ENCODE peak calls at places on chromosome 20, in nine cellular contexts. A is neuronal stem cell, L is IMR-90, J is GM23248, B is SK-N-SH, R is H9, G is neural progenitor cell, Q is PC-9, F is mammary epithelial cell. M is an unnamed sample.

GRCh38 chr20:54456972-54457371 is 18.4 kb upstream of the DOK5 start:
- DNase-seq in A (no peak), L (no peak), J (no peak), B (no peak), R (no peak), G (no peak), Q (no peak), F (no peak), M (peak; percentile 26)

GRCh38 chr20:25867776-25868649 is 171.4 kb upstream of the ZNF337 start:
- DNase-seq in A (no peak), L (peak; percentile 16), J (peak; percentile 81), B (peak; percentile 71), R (peak; percentile 78), G (peak; percentile 86), Q (peak; percentile 37), F (peak; percentile 59), M (peak; percentile 88)

GRCh38 chr20:13325033-13325432 is 104.0 kb downstream of the ISM1 start:
- DNase-seq in A (peak; percentile 18), L (peak; percentile 16), J (peak; percentile 55), B (peak; percentile 38), R (peak; percentile 82), G (peak; percentile 61), Q (no peak), F (no peak), M (peak; percentile 80)

GRCh38 chr20:4858000-4858399 is 136.3 kb downstream of the PRND start:
- DNase-seq in A (no peak), L (no peak), J (no peak), B (no peak), R (no peak), G (no peak), Q (no peak), F (no peak), M (no peak)

GRCh38 chr20:59598625-59599310 is 5.6 kb upstream of the PHACTR3 start:
- DNase-seq in A (peak; percentile 32), L (no peak), J (peak; percentile 43), B (peak; percentile 85), R (peak; percentile 70), G (peak; percentile 52), Q (no peak), F (peak; percentile 8), M (peak; percentile 66)

GRCh38 chr20:32582659-32583580 is 2.2 kb downstream of the NOL4L start:
- DNase-seq in A (peak; percentile 67), L (no peak), J (peak; percentile 48), B (peak; percentile 84), R (no peak), G (peak; percentile 85), Q (no peak), F (no peak), M (peak; percentile 82)

GRCh38 chr20:15942130-15942529 is 631.1 kb downstream of the KIF16B start:
- DNase-seq in A (no peak), L (no peak), J (peak; percentile 1), B (no peak), R (no peak), G (no peak), Q (peak; percentile 78), F (peak; percentile 66), M (no peak)

GRCh38 chr20:12435254-12435653 is 517.6 kb downstream of the BTBD3 start:
- DNase-seq in A (no peak), L (no peak), J (no peak), B (no peak), R (no peak), G (no peak), Q (no peak), F (no peak), M (no peak)

GRCh38 chr20:33370296-33370695 is 31.0 kb downstream of the CDK5RAP1 start:
- DNase-seq in A (no peak), L (no peak), J (no peak), B (no peak), R (no peak), G (no peak), Q (no peak), F (no peak), M (no peak)

GRCh38 chr20:53767206-53767924 is 173.7 kb upstream of the ZNF217 start:
- DNase-seq in A (no peak), L (no peak), J (no peak), B (no peak), R (no peak), G (no peak), Q (peak; percentile 10), F (no peak), M (no peak)

GRCh38 chr20:7790189-7790588 is 150.1 kb downstream of the HAO1 start:
- DNase-seq in A (no peak), L (no peak), J (peak; percentile 69), B (no peak), R (no peak), G (no peak), Q (no peak), F (peak; percentile 68), M (no peak)

GRCh38 chr20:44475694-44476560 is at the start of gene TTPAL:
- DNase-seq in A (peak; percentile 84), L (peak; percentile 82), J (peak; percentile 94), B (peak; percentile 97), R (peak; percentile 94), G (peak; percentile 96), Q (peak; percentile 77), F (peak; percentile 88), M (peak; percentile 97)

GRCh38 chr20:53662595-53662994 is 69.0 kb upstream of the ZNF217 start:
- DNase-seq in A (no peak), L (no peak), J (no peak), B (no peak), R (no peak), G (no peak), Q (no peak), F (no peak), M (no peak)

DNA sequence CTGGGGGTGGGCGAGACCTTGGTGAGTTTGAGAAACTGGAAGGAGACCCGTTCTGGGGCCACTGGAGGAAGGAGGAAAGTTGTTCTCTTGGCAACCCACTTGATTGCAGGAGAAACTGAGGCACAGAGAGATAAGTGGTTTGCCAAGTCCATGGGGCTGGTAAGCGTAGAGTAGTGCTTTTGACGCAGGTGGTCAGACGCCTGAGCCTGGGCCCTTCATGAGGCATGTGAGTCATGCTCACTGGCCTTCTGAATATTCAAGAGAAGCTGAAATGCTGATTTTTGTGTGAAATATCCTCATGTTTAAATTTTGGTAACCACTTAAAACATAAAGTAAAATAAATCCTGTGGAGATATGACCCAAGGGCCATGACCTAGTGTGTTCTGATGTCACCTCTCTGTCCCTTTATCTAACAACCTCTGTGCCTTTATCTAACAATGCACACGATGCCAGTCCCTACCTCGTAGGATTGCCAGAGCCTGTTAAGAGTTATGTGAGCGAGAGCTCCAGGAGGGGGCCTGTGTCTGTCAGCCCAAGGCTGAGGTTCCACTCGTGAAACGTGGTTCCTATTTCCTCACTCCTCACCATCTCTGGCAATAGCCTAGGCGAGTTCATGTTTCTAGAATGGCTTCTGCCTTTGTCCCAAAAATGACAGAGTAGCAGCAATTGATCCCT is 32.8 kb upstream of the PMEPA1 start:
- DNase-seq in A (no peak), L (no peak), J (no peak), B (peak; percentile 43), R (no peak), G (no peak), Q (no peak), F (no peak), M (no peak)
- H3K27me3 ChIP-seq in A (no peaks in the 10 kb centered on the region), L (peaks cover 17% of the 10 kb centered on the region), J (no peaks in the 10 kb centered on the region), B (no peaks in the 10 kb centered on the region), R (no peaks in the 10 kb centered on the region), G (no peaks in the 10 kb centered on the region), Q (no peaks in the 10 kb centered on the region), F (no peaks in the 10 kb centered on the region), M (no peaks in the 10 kb centered on the region)

GRCh38 chr20:3133156-3133555 is 26.5 kb downstream of the FASTKD5 start:
- DNase-seq in A (no peak), L (peak; percentile 65), J (no peak), B (no peak), R (no peak), G (no peak), Q (no peak), F (no peak), M (no peak)

GRCh38 chr20:3135507-3136070 is 24.1 kb downstream of the FASTKD5 start:
- DNase-seq in A (no peak), L (peak; percentile 62), J (peak; percentile 59), B (no peak), R (no peak), G (no peak), Q (no peak), F (peak; percentile 24), M (no peak)

GRCh38 chr20:3130051-3130600 is 29.5 kb downstream of the FASTKD5 start:
- DNase-seq in A (no peak), L (no peak), J (no peak), B (no peak), R (no peak), G (no peak), Q (no peak), F (no peak), M (no peak)

GRCh38 chr20:3137492-3137891 is 22.2 kb downstream of the FASTKD5 start:
- DNase-seq in A (no peak), L (no peak), J (no peak), B (no peak), R (no peak), G (no peak), Q (no peak), F (no peak), M (no peak)

GRCh38 chr20:3134151-3134550 is 25.5 kb downstream of the FASTKD5 start:
- DNase-seq in A (no peak), L (peak; percentile 75), J (no peak), B (no peak), R (no peak), G (no peak), Q (peak; percentile 41), F (no peak), M (no peak)
- H3K27ac ChIP-seq in A (no peak overlapping the region), L (no peak overlapping the region), J (no peak overlapping the region), B (no peak overlapping the region), R (no peak overlapping the region), G (no peak overlapping the region), Q (no peak overlapping the region), F (no peak overlapping the region), M (no peak overlapping the region)

GRCh38 chr20:63706027-63706695 is 1.6 kb downstream of the ARFRP1 start:
- DNase-seq in A (no peak), L (no peak), J (no peak), B (no peak), R (no peak), G (no peak), Q (peak; percentile 21), F (no peak), M (no peak)

GRCh38 chr20:63707558-63708300 is at the start of the genes ARFRP1 and ZGPAT:
- DNase-seq in A (peak; percentile 86), L (peak; percentile 67), J (peak; percentile 94), B (peak; percentile 96), R (peak; percentile 84), G (peak; percentile 95), Q (peak; percentile 67), F (peak; percentile 81), M (peak; percentile 96)

GRCh38 chr20:63706852-63707557 is 771 bp downstream of the ARFRP1 start:
- DNase-seq in A (no peak), L (peak; percentile 35), J (peak; percentile 80), B (peak; percentile 70), R (peak; percentile 48), G (peak; percentile 59), Q (peak; percentile 47), F (peak; percentile 59), M (peak; percentile 65)

GRCh38 chr20:63709149-63709527 is 1.3 kb downstream of the ZGPAT start:
- DNase-seq in A (no peak), L (no peak), J (no peak), B (no peak), R (no peak), G (no peak), Q (no peak), F (no peak), M (no peak)

GRCh38 chr20:63708301-63709148 is 686 bp downstream of the ZGPAT start:
- DNase-seq in A (no peak), L (no peak), J (peak; percentile 56), B (peak; percentile 12), R (peak; percentile 28), G (peak; percentile 54), Q (peak; percentile 33), F (peak; percentile 37), M (peak; percentile 52)
- H2AFZ ChIP-seq in A (peak overlapping the region; percentile 86), L (peak overlapping the region; percentile 98), J (no peak overlapping the region), B (no peak overlapping the region), R (no peak overlapping the region), G (no peak overlapping the region), Q (peak overlapping the region; percentile 31), F (peak overlapping the region; percentile 81), M (no peak overlapping the region)

GRCh38 chr20:3235661-3236324 is 3.2 kb downstream of the SLC4A11 start:
- DNase-seq in A (no peak), L (peak; percentile 47), J (peak; percentile 58), B (no peak), R (no peak), G (no peak), Q (peak; percentile 78), F (peak; percentile 73), M (no peak)
- H3K27me3 ChIP-seq in A (peaks cover 29% of the 10 kb centered on the region), L (peaks cover 36% of the 10 kb centered on the region), J (peaks cover 8% of the 10 kb centered on the region), B (peaks cover 16% of the 10 kb centered on the region), R (peaks cover 18% of the 10 kb centered on the region), G (peaks cover 53% of the 10 kb centered on the region), Q (no peaks in the 10 kb centered on the region), F (no peaks in the 10 kb centered on the region), M (peaks cover 33% of the 10 kb centered on the region)

M was measured in GM23338.